ENCODE peak calls at places on chromosomes 5 and 9, in five cellular contexts. I is HCT116, U is GM23338, R is hepatocyte, N is MM.1S. J is an unnamed sample.

GRCh38 chr5:157670662-157671591 is at the start of gene C5orf52:
- DNase-seq in N (no peak), U (peak), I (no peak), R (peak), J (peak)

GRCh38 chr9:137406876-137407589 is 15.9 kb downstream of the EXD3 start:
- DNase-seq in N (no peak), U (peak), R (peak), I (no peak), J (peak)

GRCh38 chr9:36968574-36969215 is 65.4 kb downstream of the PAX5 start:
- DNase-seq in N (no peak), R (no peak), I (no peak), U (no peak), J (no peak)

GRCh38 chr9:126704157-126704941 is 90.6 kb downstream of the LMX1B start:
- DNase-seq in R (peak), U (no peak), N (no peak), I (peak), J (peak)

GRCh38 chr5:180353226-180353962 is at the start of gene GFPT2:
- DNase-seq in R (peak), N (no peak), U (peak), I (no peak), J (peak)

GRCh38 chr5:32710859-32711692 is at the start of gene NPR3:
- DNase-seq in R (peak), N (no peak), I (no peak), U (peak), J (peak)

GRCh38 chr5:59560553-59560952 is 333.0 kb downstream of the PDE4D start:
- DNase-seq in I (no peak), U (no peak), R (no peak), N (no peak), J (no peak)

GRCh38 chr9:68872026-68872501 is 141.8 kb downstream of the PRKACG start:
- DNase-seq in U (peak), I (no peak), N (no peak), R (no peak), J (no peak)

GRCh38 chr5:153489611-153490010 is 859 bp upstream of the GRIA1 start:
- DNase-seq in N (no peak), I (no peak), U (no peak), R (no peak), J (peak)

GRCh38 chr9:2241461-2241874 is 226.3 kb downstream of the SMARCA2 start:
- DNase-seq in N (peak), U (peak), R (peak), I (no peak), J (no peak)

GRCh38 chr5:141849371-141850182 is 28.6 kb downstream of the PCDH1 start:
- DNase-seq in R (peak), N (peak), U (peak), I (no peak), J (peak)

DNA sequence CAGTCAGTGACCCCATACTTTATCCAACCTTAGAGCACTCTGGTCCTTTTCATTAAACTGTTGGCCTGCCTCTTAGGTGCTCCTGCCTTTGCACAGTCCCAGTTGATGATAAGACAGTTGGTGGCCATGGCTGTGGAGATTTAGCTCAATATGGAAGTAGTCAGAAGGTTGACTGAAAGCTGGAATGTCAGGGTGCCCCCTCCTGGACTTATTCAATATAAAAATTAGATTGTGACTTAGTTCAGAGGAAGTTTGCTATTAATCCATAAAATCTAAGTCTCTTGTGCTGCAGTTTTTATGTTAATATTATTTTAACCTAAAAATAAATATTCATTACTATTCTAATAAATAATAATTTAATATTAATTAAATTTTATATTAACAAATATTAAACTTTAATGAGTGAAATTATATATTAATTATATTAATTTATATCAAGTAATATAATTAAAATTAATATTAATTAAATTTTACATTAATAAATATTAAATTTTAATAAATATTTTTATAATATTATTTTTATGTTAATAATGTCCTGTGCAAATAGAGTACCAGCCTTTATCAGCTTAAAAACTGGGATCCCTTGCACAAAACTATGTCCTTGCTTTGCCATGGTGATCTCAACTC is 77.7 kb upstream of the ADAMTSL1 start:
- DNase-seq in N (no peak), U (peak), R (no peak), I (no peak), J (peak)
- H2AFZ ChIP-seq in N (no peak), U (no peak), R (no peak), I (no peak), J (no peak)

DNA sequence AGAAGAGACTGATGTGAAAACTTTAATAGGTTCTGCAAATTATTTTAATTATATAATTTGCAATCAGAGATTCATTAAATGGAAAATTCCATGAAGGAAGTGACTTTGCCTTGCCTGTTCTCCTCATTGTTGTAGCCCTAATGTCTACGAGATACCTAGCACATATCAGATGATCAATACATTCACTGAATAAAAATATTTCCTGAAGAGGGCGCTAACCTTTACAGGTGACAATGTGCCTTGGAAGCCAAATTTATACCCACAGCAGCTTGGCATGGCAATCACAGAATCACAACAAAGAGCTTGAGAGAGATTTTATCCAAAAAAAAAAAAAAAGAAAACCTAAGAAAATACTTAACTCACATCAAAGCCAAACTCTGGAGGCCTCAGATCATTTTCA is 17.4 kb downstream of the HAUS6 start:
- DNase-seq in R (peak), U (peak), I (peak), N (no peak), J (peak)
- TF ChIP-seq CTCF in R (peak), U (peak), I (peak), N (peak), J (peak)

DNA sequence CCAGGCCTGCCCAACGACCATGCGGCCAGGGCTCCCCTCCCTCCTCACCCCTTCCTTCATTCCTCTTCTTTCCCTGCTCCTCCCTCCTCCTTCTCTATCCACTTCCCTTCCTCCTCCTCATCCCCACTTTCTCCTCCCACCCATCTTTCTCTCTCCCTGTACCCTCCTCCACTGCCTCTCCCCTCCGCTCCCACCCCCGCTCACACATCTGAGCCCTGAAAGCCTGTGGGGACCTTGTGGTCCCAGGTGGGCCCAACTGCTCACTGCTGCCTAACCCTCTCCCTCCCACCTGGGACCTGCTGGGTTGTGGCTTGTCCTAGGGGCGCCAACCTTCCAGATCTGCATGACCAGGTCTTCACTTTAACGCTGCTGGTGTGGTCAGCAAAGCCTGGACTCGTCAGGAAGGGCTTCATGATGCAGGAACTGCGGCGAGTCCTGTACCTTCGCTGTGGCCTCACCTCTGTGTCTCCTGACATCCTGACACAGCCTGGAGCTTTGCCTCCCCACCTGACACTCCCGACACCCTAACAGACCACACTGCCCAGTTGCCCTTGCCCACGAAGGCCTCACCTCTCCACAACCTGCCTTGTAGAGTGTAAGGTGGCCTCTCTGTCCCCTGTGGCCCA is 34.6 kb downstream of the C5orf15 start:
- DNase-seq in N (no peak), U (no peak), I (no peak), R (no peak), J (no peak)
- TF ChIP-seq EZH2phosphoT487 in N (no peak), U (no peak), I (no peak), R (no peak), J (no peak)

DNA sequence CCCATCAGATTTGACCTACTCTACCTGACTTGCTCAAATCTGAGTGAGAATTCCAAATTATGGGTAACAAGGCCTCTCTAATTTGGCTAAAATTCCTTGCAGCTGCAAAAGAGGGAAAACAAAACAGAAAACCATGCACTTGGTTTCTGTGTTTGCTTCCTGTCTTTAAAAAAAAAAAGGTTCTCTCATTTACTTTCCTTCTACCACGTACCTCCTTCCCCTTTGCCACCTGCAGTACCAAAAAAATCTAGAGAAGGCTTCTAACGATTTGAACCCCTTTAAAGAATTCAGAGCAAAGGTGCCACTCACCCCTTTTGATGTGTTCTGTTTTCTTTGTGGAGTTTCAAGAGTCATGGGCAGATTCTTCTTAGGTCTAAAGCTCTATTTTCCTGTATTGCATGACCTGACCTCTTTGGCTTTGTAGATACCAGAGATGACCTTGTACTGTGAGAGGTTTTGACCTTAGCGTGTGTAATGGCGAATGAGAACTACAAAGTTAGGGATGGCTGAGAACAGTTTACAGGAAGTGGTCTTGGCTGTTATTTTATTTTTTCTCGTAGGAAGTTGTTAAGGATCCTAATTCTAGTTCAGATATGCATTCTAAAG is 29.1 kb downstream of the TXNDC8 start:
- DNase-seq in U (no peak), R (no peak), I (no peak), N (peak), J (no peak)
- H2AFZ ChIP-seq in U (peak), R (no peak), I (no peak), N (peak), J (no peak)

GRCh38 chr5:100791376-100791775 is 111.7 kb downstream of the ST8SIA4 start:
- DNase-seq in U (no peak), I (no peak), N (no peak), R (no peak), J (no peak)

GRCh38 chr5:100789641-100790160 is 113.4 kb downstream of the ST8SIA4 start:
- DNase-seq in N (no peak), U (no peak), I (no peak), R (no peak), J (no peak)

GRCh38 chr5:100790951-100791350 is 112.1 kb downstream of the ST8SIA4 start:
- DNase-seq in I (no peak), N (no peak), U (no peak), R (no peak), J (no peak)

GRCh38 chr5:100788417-100788816 is 114.7 kb downstream of the ST8SIA4 start:
- DNase-seq in I (no peak), R (no peak), N (no peak), U (no peak), J (no peak)

GRCh38 chr5:100790170-100790665 is 112.9 kb downstream of the ST8SIA4 start:
- DNase-seq in R (peak), U (peak), N (peak), I (no peak), J (peak)
- TF ChIP-seq CTCF in R (peak), U (peak), N (peak), I (peak), J (peak)

DNA sequence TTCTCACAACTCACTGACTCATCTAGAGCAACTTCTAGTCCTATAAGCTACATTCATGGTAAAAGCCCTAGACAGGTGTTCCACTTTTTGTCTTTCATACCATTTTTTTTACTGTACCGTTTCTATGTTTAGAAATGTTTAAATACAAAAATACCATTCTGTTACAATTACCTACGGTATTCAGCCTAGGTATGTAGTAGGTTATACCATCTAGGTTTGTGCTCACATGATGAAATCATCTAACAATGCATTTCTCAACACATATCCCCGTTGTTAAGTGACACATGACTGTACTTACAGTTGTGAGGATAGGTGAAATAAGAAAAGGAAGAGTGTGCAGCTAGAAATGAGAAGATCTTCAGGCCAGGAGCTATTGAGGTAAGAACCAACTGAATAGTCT is 6.2 kb downstream of the CENPK start:
- DNase-seq in R (no peak), I (no peak), U (no peak), N (no peak), J (no peak)
- TF ChIP-seq EZH2phosphoT487 in R (no peak), I (no peak), U (no peak), N (no peak), J (no peak)

J was measured in PC-3.